ENCODE peak calls at places on chromosome X, in four cellular contexts. P is K562, T is H1, V is breast epithelium. I is an unnamed sample. For H3K27me3, the result is how much of the 10 kb centered on the place peaks cover.

GRCh38 chrX:153726286-153727107 is 1.8 kb downstream of the ABCD1 start:
- DNase-seq in T (peak), P (peak), V (no peak), I (peak)

GRCh38 chrX:2696698-2697215 is 5.7 kb downstream of the CD99 start:
- DNase-seq in V (no peak), P (no peak), T (no peak), I (no peak)

GRCh38 chrX:103464071-103464773 is 55.1 kb downstream of the RAB40A start:
- DNase-seq in T (no peak), P (peak), V (no peak), I (no peak)

GRCh38 chrX:51484616-51485015 is 11.8 kb downstream of the NUDT11 start:
- DNase-seq in V (no peak), T (no peak), P (no peak), I (no peak)

GRCh38 chrX:63664741-63665140 is 120.3 kb downstream of the ARHGEF9 start:
- DNase-seq in T (no peak), P (no peak), V (no peak), I (no peak)

GRCh38 chrX:40176979-40177430 is 79.2 kb upstream of the BCOR start:
- DNase-seq in P (peak), T (no peak), V (no peak), I (no peak)

GRCh38 chrX:18877472-18877871 is 106.4 kb downstream of the PHKA2 start:
- DNase-seq in T (no peak), P (no peak), V (no peak), I (peak)

GRCh38 chrX:6449946-6450345 is 85.0 kb downstream of the VCX3A start:
- DNase-seq in P (no peak), T (no peak), V (no peak), I (no peak)

GRCh38 chrX:136528645-136529315 is 3.2 kb upstream of the VGLL1 start:
- DNase-seq in P (peak), T (no peak), V (no peak), I (no peak)

GRCh38 chrX:100494570-100494969 is 84.5 kb upstream of the PCDH19 start:
- DNase-seq in T (no peak), V (no peak), P (no peak), I (no peak)

GRCh38 chrX:25012793-25013592 is 2.8 kb downstream of the ARX start:
- DNase-seq in T (no peak), P (no peak), V (no peak), I (no peak)

GRCh38 chrX:49171752-49172279 is at the start of gene PLP2:
- DNase-seq in V (no peak), T (no peak), P (peak), I (peak)

GRCh38 chrX:39574178-39574577 is 523.6 kb downstream of the BCOR start:
- DNase-seq in T (no peak), V (no peak), P (no peak), I (no peak)

GRCh38 chrX:139932077-139932900 is 564 bp downstream of the ATP11C start:
- DNase-seq in V (peak), T (no peak), P (peak), I (peak)

GRCh38 chrX:96685205-96686099 is 810 bp downstream of the DIAPH2 start:
- DNase-seq in T (no peak), P (no peak), V (no peak), I (peak)

GRCh38 chrX:96683997-96684338 is 674 bp upstream of the DIAPH2 start:
- DNase-seq in V (no peak), T (no peak), P (no peak), I (no peak)

GRCh38 chrX:96688789-96689188 is 4.1 kb downstream of the DIAPH2 start:
- DNase-seq in V (no peak), T (no peak), P (no peak), I (no peak)

GRCh38 chrX:96682516-96682915 is 2.1 kb upstream of the DIAPH2 start:
- DNase-seq in P (no peak), V (no peak), T (no peak), I (no peak)

DNA sequence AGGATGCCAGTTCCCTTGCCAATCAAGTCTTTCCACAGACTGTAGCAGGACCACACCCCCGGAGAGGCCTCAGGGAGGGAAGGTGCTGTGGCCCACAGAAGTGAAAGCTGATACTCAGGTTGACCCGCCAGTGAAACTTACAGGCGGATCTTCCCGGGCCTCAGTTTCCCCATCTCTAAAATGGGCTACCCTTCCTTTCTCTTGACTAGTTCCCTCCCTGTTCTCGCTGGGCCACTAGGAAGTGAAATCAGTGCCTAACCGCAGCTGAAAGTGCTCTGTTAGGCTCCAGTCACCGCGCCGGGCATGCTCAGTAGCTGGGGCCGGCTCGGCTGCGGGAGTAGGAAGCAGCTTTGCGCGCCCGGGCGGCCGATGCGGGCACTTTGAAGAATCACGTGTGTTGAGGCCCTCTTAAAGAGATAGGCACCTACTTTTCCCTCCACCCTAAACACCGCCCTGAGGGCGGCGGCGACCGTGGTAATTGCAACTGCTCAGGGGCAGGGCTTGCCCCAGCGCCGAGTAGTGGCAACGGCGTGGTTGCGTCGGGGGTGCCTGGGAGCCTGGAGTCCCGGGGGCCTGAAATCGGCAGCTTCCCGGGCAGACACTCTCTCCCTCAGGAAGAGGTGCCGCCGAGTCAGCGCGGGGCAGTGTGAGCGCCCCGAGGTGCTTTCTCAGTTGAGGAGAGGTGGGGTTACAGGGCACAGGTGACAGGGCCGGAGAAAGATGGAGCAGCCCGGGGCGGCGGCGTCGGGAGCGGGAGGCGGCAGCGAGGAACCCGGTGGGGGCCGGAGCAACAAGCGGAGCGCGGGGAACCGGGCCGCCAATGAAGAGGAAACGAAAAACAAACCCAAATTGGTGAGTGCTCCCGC is at the start of gene DIAPH2:
- DNase-seq in P (no peak), V (peak), T (peak), I (peak)
- TF ChIP-seq POLR2AphosphoS5 in P (no peak), V (no peak), T (no peak), I (peak)

GRCh38 chrX:71550578-71550977 is 17.7 kb downstream of the OGT start:
- DNase-seq in P (no peak), T (no peak), V (no peak), I (no peak)
- H3K27me3 ChIP-seq in P (under half), T (under half), V (under half), I (under half)

GRCh38 chrX:119482041-119482440 is 13.8 kb downstream of the SLC25A5 start:
- DNase-seq in T (no peak), V (no peak), P (no peak), I (peak)

GRCh38 chrX:119478504-119478903 is 10.3 kb downstream of the SLC25A5 start:
- DNase-seq in V (no peak), T (no peak), P (no peak), I (no peak)

GRCh38 chrX:119479845-119480244 is 11.6 kb downstream of the SLC25A5 start:
- DNase-seq in V (no peak), T (no peak), P (no peak), I (peak)

GRCh38 chrX:119482497-119483480 is 14.5 kb downstream of the SLC25A5 start:
- DNase-seq in T (no peak), P (peak), V (peak), I (peak)

GRCh38 chrX:119481218-119481875 is 13.1 kb downstream of the SLC25A5 start:
- DNase-seq in V (no peak), T (no peak), P (no peak), I (peak)
- TF ChIP-seq POLR2AphosphoS5 in V (no peak), T (no peak), P (no peak), I (no peak)

GRCh38 chrX:129954804-129955203 is 27.6 kb upstream of the BCORL1 start:
- DNase-seq in P (no peak), T (no peak), V (no peak), I (no peak)
- H3K27me3 ChIP-seq in P (under half), T (under half), V (under half), I (under half)

DNA sequence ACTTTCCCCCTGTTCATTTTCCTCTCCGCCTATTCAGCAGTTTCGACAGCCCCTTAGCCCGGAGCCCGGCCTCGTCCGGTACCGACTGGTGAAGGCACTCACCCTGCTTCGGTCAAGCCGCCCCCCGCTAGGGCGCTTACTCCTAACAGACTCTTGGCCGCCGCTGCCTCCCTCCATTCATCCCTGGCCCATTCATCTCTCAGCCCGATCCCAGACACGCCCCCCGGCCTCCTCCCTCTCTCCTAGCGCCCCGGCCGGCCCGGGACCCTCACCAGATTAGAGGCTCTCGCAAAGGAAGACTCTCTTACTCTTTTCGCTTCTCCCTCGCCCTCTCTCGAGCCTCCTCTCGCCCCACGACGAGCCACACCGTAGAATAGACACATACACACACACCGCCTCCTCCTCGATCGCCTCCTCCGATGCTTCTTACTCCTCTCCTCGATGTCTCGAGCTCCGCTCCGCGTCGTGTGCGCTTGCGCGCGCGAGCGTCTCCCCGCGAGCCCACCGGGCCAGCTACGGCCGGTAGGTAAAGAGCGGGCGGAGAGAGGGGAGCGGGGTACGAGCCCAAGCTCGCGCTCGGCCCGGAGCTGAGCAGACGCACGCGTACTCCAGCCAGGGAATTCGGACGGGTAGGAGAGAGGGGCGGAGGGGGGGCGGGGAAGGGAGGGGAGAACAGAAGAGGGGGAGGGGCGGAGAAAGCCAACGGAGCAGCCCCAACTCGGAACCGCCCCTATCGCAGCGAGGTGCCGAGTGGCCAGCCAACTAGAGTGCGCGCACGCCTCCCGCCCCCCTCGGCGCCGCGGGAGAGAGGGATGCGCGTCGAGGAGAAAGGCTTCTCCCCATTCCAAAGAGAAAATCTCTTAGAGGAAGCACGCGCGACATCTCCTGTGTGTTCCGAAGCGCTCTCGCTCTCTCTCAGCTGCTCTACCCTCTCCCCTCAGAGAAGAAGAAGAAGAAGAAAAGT is at the start of gene WNK3:
- DNase-seq in V (peak), P (no peak), T (peak), I (peak)
- TF ChIP-seq POLR2AphosphoS5 in V (no peak), P (no peak), T (peak), I (peak)

DNA sequence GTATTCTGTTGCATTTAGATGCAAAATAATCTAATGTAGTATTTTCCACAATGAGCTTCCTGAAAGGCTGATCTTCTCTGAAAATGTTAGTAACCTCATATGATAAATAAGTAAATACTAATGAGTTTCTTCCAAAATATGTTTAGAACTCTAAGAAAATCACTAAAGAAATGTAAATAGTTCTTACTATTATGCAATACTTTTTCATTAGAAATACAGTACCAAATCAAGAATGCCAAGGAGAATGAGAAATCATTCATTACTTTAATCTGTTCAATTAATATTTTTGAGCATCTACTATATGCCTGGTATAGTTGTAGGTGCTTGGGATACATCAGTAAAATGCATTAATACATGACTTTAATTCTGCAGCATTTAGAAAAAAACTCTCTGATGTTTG is 130.6 kb downstream of the IL1RAPL1 start:
- DNase-seq in P (no peak), T (no peak), V (no peak), I (no peak)
- H3K27me3 ChIP-seq in P (under half), T (under half), V (under half), I (under half)

DNA sequence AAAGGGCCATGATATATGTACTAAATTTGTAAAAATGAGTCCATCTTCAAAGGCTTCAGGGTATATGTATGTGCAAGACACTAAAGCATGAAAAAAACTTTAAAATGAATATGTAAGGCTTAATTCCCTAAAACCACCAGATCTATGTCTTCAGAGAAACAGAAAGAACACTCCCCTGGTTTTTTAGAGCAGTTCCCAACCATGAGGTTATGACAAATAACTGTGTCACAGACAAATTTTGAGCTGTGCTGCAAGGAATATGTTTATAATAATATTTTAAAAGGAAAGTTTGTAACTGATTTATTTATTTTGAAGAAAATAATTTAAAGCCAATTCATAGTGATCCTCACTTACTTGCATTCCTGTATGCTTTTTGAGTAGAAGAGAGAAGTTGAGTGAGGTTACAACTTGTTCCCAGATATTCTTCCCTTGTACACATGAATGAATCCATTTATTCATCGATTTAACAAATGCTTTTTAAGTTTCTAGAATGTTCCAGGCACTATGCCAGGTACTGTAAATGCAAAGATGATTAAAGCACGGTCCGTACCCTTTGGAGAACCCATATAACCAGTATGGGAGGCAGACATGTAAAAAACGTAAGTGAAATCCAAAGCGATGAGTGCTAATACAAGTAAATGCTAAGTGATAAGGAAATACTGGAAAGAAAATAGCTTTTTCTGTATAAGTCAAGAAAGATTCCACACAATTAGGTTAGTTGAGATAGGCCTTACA is 295.2 kb upstream of the DIAPH2 start:
- DNase-seq in P (no peak), V (no peak), T (no peak), I (no peak)
- TF ChIP-seq POLR2AphosphoS5 in P (no peak), V (no peak), T (no peak), I (no peak)